ENCODE peak calls at places on chromosomes 3 and 15, in four cellular contexts. M is putamen, J is Kasumi-1, E is ELR. A is an unnamed sample.

GRCh38 chr3:71964170-71964569 is 179.2 kb upstream of the PROK2 start:
- DNase-seq in E (no peak), M (no peak), J (no peak), A (no peak)

GRCh38 chr3:117814975-117815374 is 1105.4 kb downstream of the TUSC7 start:
- DNase-seq in E (no peak), J (no peak), M (no peak), A (no peak)

GRCh38 chr3:307182-307581 is 110.6 kb downstream of the CHL1 start:
- DNase-seq in J (no peak), M (no peak), E (no peak), A (no peak)

GRCh38 chr3:58256511-58256910 is 18.9 kb downstream of the ABHD6 start:
- DNase-seq in J (no peak), M (no peak), E (no peak), A (no peak)

GRCh38 chr3:135539351-135539750 is 426.2 kb upstream of the PPP2R3A start:
- DNase-seq in M (no peak), E (no peak), J (no peak), A (no peak)

GRCh38 chr3:157285966-157286365 is 126.0 kb upstream of the CCNL1 start:
- DNase-seq in J (no peak), E (no peak), M (no peak), A (no peak)

GRCh38 chr3:177470200-177470941 is 273.1 kb upstream of the TBL1XR1 start:
- DNase-seq in M (no peak), J (no peak), E (peak; percentile 28), A (peak; percentile 94)

GRCh38 chr3:17782751-17783150 is 40.3 kb upstream of the TBC1D5 start:
- DNase-seq in M (no peak), E (no peak), J (no peak), A (no peak)

GRCh38 chr3:29307229-29307796 is 26.4 kb downstream of the RBMS3 start:
- DNase-seq in M (no peak), J (no peak), E (no peak), A (no peak)

GRCh38 chr3:87269723-87270122 is 6.7 kb downstream of the POU1F1 start:
- DNase-seq in E (no peak), J (no peak), M (no peak), A (no peak)

GRCh38 chr15:67832965-67833503 is 6.8 kb downstream of the RNU6-1 start:
- DNase-seq in M (no peak), J (no peak), E (no peak), A (no peak)

GRCh38 chr15:74182131-74182530 is 8.6 kb downstream of the ISLR start:
- DNase-seq in M (no peak), J (no peak), E (no peak), A (no peak)

GRCh38 chr15:89828324-89829145 is 13.9 kb upstream of the ANPEP start:
- DNase-seq in M (no peak), J (no peak), E (peak; percentile 82), A (peak; percentile 93)

GRCh38 chr3:190180268-190180667 is 59.6 kb upstream of the P3H2 start:
- DNase-seq in J (no peak), M (no peak), E (peak; percentile 86), A (no peak)

GRCh38 chr3:189508784-189509489 is 122.3 kb upstream of the TP63 start:
- DNase-seq in J (no peak), E (no peak), M (no peak), A (peak; percentile 57)